ENCODE peak calls at places on chromosomes 3 and 15, in five cellular contexts. C is SK-MEL-5; Q is thoracic aorta; G is H7; T is stimulated activated CD4-positive, alpha-beta T cell treated with anti-CD3 and anti-CD28 coated beads, Interleukin-4, amount 100 ng/mL, for 1 hour. F is an unnamed sample.

GRCh38 chr3:23455775-23456174 is 252.6 kb downstream of the UBE2E2 start:
- DNase-seq in C (no peak), Q (no peak), G (no peak), T (no peak), F (no peak)

GRCh38 chr3:45035441-45036301 is 9.6 kb downstream of the CLEC3B start:
- DNase-seq in C (no peak), Q (no peak), G (peak), T (peak), F (peak)

GRCh38 chr3:181709537-181710279 is 2.0 kb upstream of the SOX2 start:
- DNase-seq in C (peak), Q (no peak), G (no peak), T (peak), F (peak)

GRCh38 chr3:32340639-32341365 is 50.9 kb upstream of the CMTM7 start:
- DNase-seq in C (peak), Q (no peak), G (no peak), T (no peak), F (no peak)

GRCh38 chr15:63906266-63906584 is 72.5 kb upstream of the HERC1 start:
- DNase-seq in C (no peak), Q (no peak), G (no peak), T (no peak), F (no peak)

GRCh38 chr3:187262360-187262759 is 29.2 kb downstream of the MASP1 start:
- DNase-seq in C (no peak), Q (no peak), G (no peak), T (no peak), F (no peak)

GRCh38 chr3:132597660-132598059 is 590 bp downstream of the ACKR4 start:
- DNase-seq in C (no peak), Q (no peak), G (no peak), T (no peak), F (no peak)

GRCh38 chr3:149368850-149369497 is 8.5 kb downstream of the TM4SF1 start:
- DNase-seq in C (peak), Q (no peak), G (no peak), T (no peak), F (no peak)

GRCh38 chr3:178672263-178672662 is 136.0 kb downstream of the KCNMB2 start:
- DNase-seq in C (no peak), Q (no peak), G (no peak), T (no peak), F (no peak)

GRCh38 chr15:78002996-78003395 is 74.5 kb downstream of the TBC1D2B start:
- DNase-seq in C (no peak), Q (no peak), G (no peak), T (no peak), F (no peak)

GRCh38 chr3:160661660-160662059 is 15.3 kb upstream of the ARL14 start:
- DNase-seq in C (no peak), Q (no peak), G (no peak), T (no peak), F (no peak)

GRCh38 chr3:83946554-83946953 is 1012.2 kb upstream of the CADM2 start:
- DNase-seq in C (peak), Q (no peak), G (peak), T (no peak), F (peak)

GRCh38 chr3:113269661-113270060 is 58.3 kb downstream of the BOC start:
- DNase-seq in C (no peak), Q (no peak), G (no peak), T (no peak), F (no peak)

GRCh38 chr3:117052356-117052755 is 342.8 kb downstream of the TUSC7 start:
- DNase-seq in C (no peak), Q (no peak), G (no peak), T (no peak), F (no peak)

GRCh38 chr3:82462977-82463376 is 701.5 kb upstream of the GBE1 start:
- DNase-seq in C (no peak), Q (no peak), G (no peak), T (no peak), F (no peak)

GRCh38 chr15:81000144-81000625 is 538 bp upstream of the TLNRD1 start:
- DNase-seq in C (no peak), Q (no peak), G (no peak), T (no peak), F (no peak)

GRCh38 chr3:43378066-43378935 is 92.0 kb downstream of the SNRK start:
- DNase-seq in C (peak), Q (no peak), G (peak), T (peak), F (peak)

GRCh38 chr3:59367150-59367549 is 317.3 kb upstream of the CFAP20DC start:
- DNase-seq in C (no peak), Q (no peak), G (no peak), T (no peak), F (no peak)

GRCh38 chr15:39685999-39686613 is 96.5 kb downstream of the FSIP1 start:
- DNase-seq in C (peak), Q (no peak), G (peak), T (no peak), F (no peak)

GRCh38 chr3:196631655-196632032 is 7.8 kb upstream of the NRROS start:
- DNase-seq in C (no peak), Q (no peak), G (no peak), T (no peak), F (no peak)

GRCh38 chr3:152317956-152318355 is 49.2 kb downstream of the MBNL1 start:
- DNase-seq in C (no peak), Q (no peak), G (no peak), T (no peak), F (no peak)

GRCh38 chr3:18623220-18623619 is 198.1 kb upstream of the SATB1 start:
- DNase-seq in C (no peak), Q (no peak), G (no peak), T (no peak), F (no peak)

GRCh38 chr3:39158138-39158715 is 4.8 kb upstream of the CSRNP1 start:
- DNase-seq in C (no peak), Q (no peak), G (peak), T (no peak), F (no peak)

GRCh38 chr15:58749532-58750337 is at the start of gene ADAM10:
- DNase-seq in C (peak), Q (peak), G (peak), T (peak), F (peak)

GRCh38 chr15:82737975-82738374 is 28.3 kb upstream of the AP3B2 start:
- DNase-seq in C (no peak), Q (no peak), G (no peak), T (no peak), F (no peak)

GRCh38 chr3:138938877-138939562 is 7.9 kb downstream of the FOXL2 start:
- DNase-seq in C (no peak), Q (no peak), G (no peak), T (no peak), F (no peak)

GRCh38 chr3:38283810-38284775 is 2.0 kb downstream of the SLC22A14 start:
- DNase-seq in C (no peak), Q (no peak), G (no peak), T (no peak), F (no peak)

GRCh38 chr3:63069780-63070540 is 194.7 kb upstream of the CADPS start:
- DNase-seq in C (no peak), Q (no peak), G (no peak), T (no peak), F (no peak)

GRCh38 chr3:133991637-133992036 is 38.1 kb downstream of the SLCO2A1 start:
- DNase-seq in C (no peak), Q (no peak), G (no peak), T (no peak), F (peak)

GRCh38 chr15:87959658-87960057 is 296.9 kb downstream of the NTRK3 start:
- DNase-seq in C (no peak), Q (no peak), G (no peak), T (no peak), F (no peak)

GRCh38 chr3:58645726-58646125 is 20.8 kb downstream of the FAM3D start:
- DNase-seq in C (no peak), Q (no peak), G (no peak), T (no peak), F (no peak)

GRCh38 chr3:194235160-194235559 is 99.2 kb downstream of the HES1 start:
- DNase-seq in C (no peak), Q (no peak), G (no peak), T (no peak), F (no peak)

GRCh38 chr3:73086071-73086494 is 24.6 kb downstream of the EBLN2 start:
- DNase-seq in C (peak), Q (no peak), G (peak), T (peak), F (no peak)

GRCh38 chr3:43870110-43870509 is 179.4 kb downstream of the ABHD5 start:
- DNase-seq in C (no peak), Q (no peak), G (no peak), T (no peak), F (peak)

GRCh38 chr15:74179983-74180688 is 6.6 kb downstream of the ISLR start:
- DNase-seq in C (no peak), Q (no peak), G (peak), T (no peak), F (no peak)

GRCh38 chr3:71056327-71056726 is 527.2 kb downstream of the FOXP1 start:
- DNase-seq in C (no peak), Q (no peak), G (no peak), T (no peak), F (no peak)